ENCODE peak calls at places on chromosomes 5 and 9, in ten cellular contexts. G is heart left ventricle; T is CD8-positive, alpha-beta memory T cell; J is coronary artery; B is endodermal cell; Z is tibial artery; H is pancreas; P is GM23248; W is astrocyte; K is cardiac muscle cell. D is an unnamed sample.

GRCh38 chr5:177491429-177491945 is 5.9 kb downstream of the PDLIM7 start:
- DNase-seq in G (no peak), T (no peak), K (peak; percentile 61), J (no peak), B (peak; percentile 98), W (no peak), H (no peak), P (peak; percentile 57), Z (no peak), D (no peak)

GRCh38 chr9:110255064-110255416 is 1.3 kb downstream of the TXN start:
- DNase-seq in G (no peak), H (peak; percentile 25), W (no peak), Z (no peak), T (no peak), J (no peak), K (no peak), P (no peak), B (peak; percentile 62), D (no peak)

GRCh38 chr9:92147030-92147853 is 32.0 kb upstream of the SPTLC1 start:
- DNase-seq in J (no peak), K (peak; percentile 91), W (peak; percentile 93), H (peak; percentile 49), P (peak; percentile 92), B (peak; percentile 74), G (no peak), T (no peak), Z (no peak), D (no peak)

GRCh38 chr5:134026521-134027202 is 21.9 kb upstream of the VDAC1 start:
- DNase-seq in J (no peak), W (peak; percentile 60), P (peak; percentile 62), Z (no peak), K (peak; percentile 73), B (peak; percentile 92), G (no peak), H (peak; percentile 66), T (peak; percentile 21), D (no peak)

GRCh38 chr9:135410831-135411473 is 68.6 kb upstream of the PPP1R26 start:
- DNase-seq in B (peak; percentile 58), T (no peak), P (no peak), W (no peak), Z (no peak), G (no peak), K (no peak), H (no peak), J (peak; percentile 38), D (no peak)

GRCh38 chr5:149829954-149830353 is 99.8 kb downstream of the PPARGC1B start:
- DNase-seq in H (no peak), W (no peak), Z (no peak), K (peak; percentile 25), J (no peak), P (no peak), G (no peak), B (no peak), T (no peak), D (no peak)

GRCh38 chr9:69940668-69941067 is 103.0 kb upstream of the MAMDC2 start:
- DNase-seq in P (no peak), B (no peak), H (no peak), J (no peak), W (no peak), G (no peak), K (no peak), T (no peak), Z (no peak), D (no peak)

GRCh38 chr9:35711501-35712428 is 20.2 kb downstream of the TLN1 start:
- DNase-seq in T (no peak), P (no peak), G (no peak), J (no peak), W (no peak), K (no peak), H (no peak), Z (no peak), B (no peak), D (no peak)

GRCh38 chr5:125683669-125684068 is 739.5 kb upstream of the GRAMD2B start:
- DNase-seq in K (no peak), J (no peak), W (peak; percentile 33), P (no peak), Z (no peak), G (no peak), T (no peak), B (no peak), H (no peak), D (no peak)

GRCh38 chr5:152349683-152350526 is 55.2 kb downstream of the NMUR2 start:
- DNase-seq in B (peak; percentile 83), P (peak; percentile 61), W (peak; percentile 2), H (peak; percentile 53), K (peak; percentile 51), G (peak; percentile 30), J (no peak), T (no peak), Z (no peak), D (peak; percentile 52)

GRCh38 chr5:73728493-73729273 is 102.7 kb downstream of the ARHGEF28 start:
- DNase-seq in H (peak; percentile 43), B (no peak), J (no peak), K (no peak), T (no peak), Z (no peak), G (no peak), W (no peak), P (no peak), D (no peak)

GRCh38 chr5:150671509-150672236 is 10.6 kb downstream of the MYOZ3 start:
- DNase-seq in K (peak; percentile 18), H (no peak), W (no peak), Z (no peak), J (no peak), G (peak; percentile 39), B (peak; percentile 81), T (no peak), P (peak; percentile 39), D (no peak)

GRCh38 chr5:162248107-162248713 is 180.6 kb downstream of the GABRG2 start:
- DNase-seq in J (no peak), B (peak; percentile 92), K (no peak), G (no peak), H (no peak), Z (no peak), T (no peak), W (no peak), P (no peak), D (no peak)

GRCh38 chr9:37034320-37034937 is 361 bp upstream of the PAX5 start:
- DNase-seq in T (no peak), G (no peak), K (no peak), J (no peak), B (peak; percentile 83), P (peak; percentile 38), W (no peak), H (no peak), Z (no peak), D (no peak)

GRCh38 chr9:113598451-113598850 is 134.9 kb downstream of the RGS3 start:
- DNase-seq in B (no peak), K (no peak), P (peak; percentile 57), H (peak; percentile 17), T (no peak), J (no peak), G (no peak), Z (no peak), W (no peak), D (no peak)

GRCh38 chr5:113047234-113047633 is 70.6 kb downstream of the DCP2 start:
- DNase-seq in P (peak; percentile 54), Z (no peak), W (peak; percentile 79), B (no peak), H (no peak), J (no peak), T (no peak), K (peak; percentile 58), G (no peak), D (no peak)

GRCh38 chr5:1012316-1012841 is 3.8 kb downstream of the NKD2 start:
- DNase-seq in H (peak; percentile 28), T (no peak), W (no peak), Z (no peak), J (no peak), K (no peak), P (no peak), G (no peak), B (no peak), D (no peak)

GRCh38 chr9:74379718-74380117 is 117.4 kb upstream of the RORB start:
- DNase-seq in P (no peak), T (no peak), B (peak; percentile 85), J (no peak), Z (no peak), K (peak; percentile 0), G (no peak), W (peak; percentile 14), H (peak; percentile 9), D (no peak)
- H3K27ac ChIP-seq in P (no peak overlapping the region), T (no peak overlapping the region), B (no peak overlapping the region), J (no peak overlapping the region), Z (no peak overlapping the region), K (no peak overlapping the region), G (no peak overlapping the region), W (no peak overlapping the region), H (no peak overlapping the region), D (no peak overlapping the region)

GRCh38 chr9:19998153-19998552 is 209.3 kb upstream of the SLC24A2 start:
- DNase-seq in P (peak; percentile 28), K (peak; percentile 41), J (no peak), H (no peak), G (no peak), W (peak; percentile 13), B (no peak), Z (no peak), T (no peak), D (no peak)
- H3K27ac ChIP-seq in P (no peak overlapping the region), K (no peak overlapping the region), J (no peak overlapping the region), H (no peak overlapping the region), G (no peak overlapping the region), W (peak overlapping the region; percentile 79), B (no peak overlapping the region), Z (no peak overlapping the region), T (no peak overlapping the region), D (no peak overlapping the region)

GRCh38 chr9:130196643-130197042 is 24.4 kb downstream of the NCS1 start:
- DNase-seq in K (no peak), P (no peak), J (no peak), W (no peak), B (no peak), H (no peak), Z (no peak), T (no peak), G (no peak), D (no peak)

GRCh38 chr9:130195638-130196037 is 23.4 kb downstream of the NCS1 start:
- DNase-seq in G (no peak), P (no peak), K (no peak), J (no peak), T (no peak), H (no peak), Z (no peak), W (no peak), B (no peak), D (no peak)

GRCh38 chr9:130197888-130198287 is 25.7 kb downstream of the NCS1 start:
- DNase-seq in B (no peak), K (no peak), H (no peak), T (no peak), G (no peak), Z (no peak), J (no peak), W (no peak), P (no peak), D (no peak)

GRCh38 chr9:130198501-130199179 is 26.4 kb downstream of the NCS1 start:
- DNase-seq in T (no peak), Z (no peak), G (no peak), W (no peak), B (no peak), H (no peak), K (no peak), J (no peak), P (no peak), D (no peak)

GRCh38 chr9:130197386-130197785 is 25.2 kb downstream of the NCS1 start:
- DNase-seq in K (no peak), W (no peak), B (no peak), H (no peak), T (no peak), P (no peak), G (no peak), Z (no peak), J (no peak), D (no peak)
- H3K27ac ChIP-seq in K (peak overlapping the region; percentile 37), W (no peak overlapping the region), B (no peak overlapping the region), H (no peak overlapping the region), T (no peak overlapping the region), P (no peak overlapping the region), G (no peak overlapping the region), Z (peak overlapping the region; percentile 24), J (peak overlapping the region; percentile 43), D (no peak overlapping the region)

GRCh38 chr5:98144710-98145109 is 628.8 kb upstream of the RGMB start:
- DNase-seq in Z (no peak), H (no peak), W (no peak), B (no peak), P (no peak), G (no peak), J (no peak), K (no peak), T (no peak), D (no peak)
- H3K27ac ChIP-seq in Z (no peak overlapping the region), H (no peak overlapping the region), W (no peak overlapping the region), B (no peak overlapping the region), P (no peak overlapping the region), G (no peak overlapping the region), J (no peak overlapping the region), K (no peak overlapping the region), T (no peak overlapping the region), D (no peak overlapping the region)